ENCODE peak calls at places on chromosomes 13 and 19, in nine cellular contexts. Z, I, W, U, E, R, N, C and X are unnamed samples.
A peak's percentile ranks its signal among the peaks of the same experiment; 100 is the strongest.

GRCh38 chr19:50205681-50206138 is 2.3 kb downstream of the MYH14 start:
- DNase-seq in Z (no peak), I (no peak), U (no peak), C (peak; percentile 74), R (peak; percentile 72), W (peak; percentile 85), N (no peak), E (peak; percentile 84), X (no peak)

GRCh38 chr13:73173160-73173905 is 114.5 kb downstream of the KLF5 start:
- DNase-seq in R (no peak), U (no peak), Z (no peak), I (no peak), E (no peak), C (no peak), W (no peak), N (no peak), X (no peak)

GRCh38 chr13:48749144-48749543 is 95.4 kb downstream of the CYSLTR2 start:
- DNase-seq in I (peak; percentile 81), C (no peak), Z (peak; percentile 90), N (no peak), W (no peak), U (no peak), R (no peak), E (no peak), X (no peak)

GRCh38 chr19:34324320-34324719 is 40.7 kb upstream of the GPI start:
- DNase-seq in E (no peak), I (no peak), N (no peak), W (no peak), R (no peak), Z (no peak), U (no peak), C (no peak), X (no peak)

GRCh38 chr13:79384022-79384610 is 21.9 kb downstream of the RBM26 start:
- DNase-seq in W (no peak), E (no peak), I (no peak), Z (no peak), R (no peak), U (no peak), N (no peak), C (no peak), X (no peak)

GRCh38 chr13:41674246-41674645 is 216.9 kb downstream of the RGCC start:
- DNase-seq in C (no peak), E (no peak), I (no peak), R (no peak), N (no peak), W (no peak), U (no peak), Z (no peak), X (no peak)

GRCh38 chr19:47109541-47110375 is 3.8 kb downstream of the ZC3H4 start:
- DNase-seq in Z (peak; percentile 25), C (no peak), W (no peak), R (peak; percentile 52), E (no peak), U (no peak), I (peak; percentile 66), N (no peak), X (peak; percentile 57)

GRCh38 chr13:105979586-105979985 is 555.9 kb downstream of the EFNB2 start:
- DNase-seq in U (no peak), C (peak; percentile 38), Z (peak; percentile 30), I (peak; percentile 17), W (peak; percentile 45), R (no peak), N (no peak), E (no peak), X (no peak)

GRCh38 chr19:55042344-55042678 is 4.2 kb upstream of the GP6 start:
- DNase-seq in R (no peak), U (no peak), N (no peak), Z (no peak), E (no peak), I (no peak), C (no peak), W (no peak), X (no peak)

GRCh38 chr13:112776971-112777370 is 87.1 kb downstream of the ATP11A start:
- DNase-seq in I (no peak), C (no peak), Z (no peak), W (no peak), R (no peak), N (no peak), U (no peak), E (no peak), X (no peak)

GRCh38 chr19:47414469-47414868 is 4.9 kb downstream of the MEIS3 start:
- DNase-seq in N (no peak), I (no peak), R (peak; percentile 74), C (no peak), Z (no peak), E (no peak), U (no peak), W (no peak), X (no peak)

DNA sequence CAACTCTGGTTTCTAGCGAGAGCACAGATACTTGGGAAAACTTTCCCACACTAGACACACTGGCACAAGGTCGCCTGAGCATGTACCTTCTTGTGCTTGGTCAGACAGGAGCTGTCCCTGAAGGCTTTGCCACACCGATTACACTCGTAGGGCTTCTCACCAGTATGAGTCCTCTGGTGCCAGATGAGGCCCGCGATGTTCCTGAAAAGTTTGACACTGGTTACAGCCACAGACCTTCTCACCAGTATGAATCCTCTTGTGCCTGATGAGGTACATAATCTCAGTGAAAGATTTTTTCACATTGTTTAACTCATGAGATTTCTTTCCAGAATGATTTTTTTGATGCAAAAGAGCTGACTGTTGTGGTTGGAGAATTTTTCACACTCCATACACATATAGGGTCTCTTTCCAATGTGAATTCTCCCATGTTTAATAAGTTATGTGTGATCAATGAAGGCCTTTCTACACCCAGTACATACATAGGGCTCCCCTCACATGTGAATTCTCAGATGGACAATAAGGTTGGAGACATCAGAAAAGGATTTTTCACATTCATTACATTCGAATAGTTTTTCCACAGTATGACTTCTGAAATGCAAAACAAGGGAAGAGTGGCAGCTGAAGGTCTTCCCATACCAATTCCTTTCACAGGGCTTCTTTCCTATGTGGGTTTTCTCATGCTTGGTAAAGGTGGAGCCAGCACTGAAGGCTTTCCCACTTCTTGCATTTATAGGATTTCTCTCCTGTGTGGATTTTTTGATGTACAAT is 9.9 kb upstream of the ZSCAN18 start:
- DNase-seq in U (no peak), C (no peak), W (no peak), I (no peak), Z (no peak), N (no peak), E (no peak), R (no peak), X (no peak)
- H3K4me3 ChIP-seq in U (no peak overlapping the region), C (no peak overlapping the region), W (no peak overlapping the region), I (no peak overlapping the region), Z (no peak overlapping the region), N (no peak overlapping the region), E (no peak overlapping the region), R (no peak overlapping the region), X (no peak overlapping the region)

GRCh38 chr19:45798995-45799517 is 6.4 kb upstream of the DMWD start:
- DNase-seq in Z (peak; percentile 72), C (peak; percentile 67), W (peak; percentile 63), U (no peak), N (peak; percentile 23), E (no peak), R (peak; percentile 78), I (peak; percentile 80), X (peak; percentile 52)
- TF ChIP-seq CTCF in Z (peak; percentile 85), C (peak; percentile 87), W (peak; percentile 93), U (peak; percentile 93), N (peak; percentile 75), E (peak; percentile 92), R (peak; percentile 80), I (peak; percentile 85), X (peak; percentile 71)

DNA sequence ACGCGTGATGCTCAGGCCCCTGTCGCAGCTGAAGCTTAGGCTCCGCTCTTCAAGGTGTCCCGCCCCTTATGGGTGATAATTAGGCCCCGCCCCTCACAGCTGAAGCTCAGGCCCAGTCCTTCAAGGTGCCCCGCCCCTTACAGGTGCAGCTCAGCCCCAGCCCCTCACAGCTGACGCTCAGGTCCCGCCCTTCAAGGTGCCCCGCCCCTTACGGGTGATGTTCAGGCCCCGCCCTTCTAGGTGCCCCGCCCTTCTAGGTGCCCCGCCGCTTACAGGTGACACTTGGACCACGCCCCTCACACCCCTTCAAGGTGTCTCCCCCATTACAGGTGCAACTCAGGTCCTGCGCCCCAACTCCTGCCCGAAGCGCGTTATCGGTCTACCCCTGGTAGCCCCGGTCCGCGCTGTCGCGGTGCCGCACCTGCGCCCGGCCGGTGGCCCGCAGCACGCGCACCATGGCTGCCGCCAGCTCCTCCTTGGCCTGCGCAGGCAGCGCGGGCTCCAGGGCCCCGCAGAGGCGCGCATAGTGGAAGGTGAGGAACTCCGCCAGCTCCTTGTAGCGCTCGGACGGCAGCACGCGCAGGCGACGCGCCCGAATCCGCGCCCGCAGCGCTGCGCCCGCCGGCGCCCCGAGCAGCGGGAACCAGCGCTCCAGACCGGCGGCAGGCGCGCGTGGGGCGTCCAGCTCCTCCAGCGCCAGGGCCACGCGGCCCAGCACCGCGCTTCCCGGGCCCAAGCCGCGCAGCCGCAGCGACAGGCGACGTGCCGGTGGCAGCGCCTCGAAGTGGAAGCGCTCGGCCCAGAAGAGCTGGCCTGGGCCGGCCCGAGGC is 7.3 kb downstream of the RASAL3 start:
- DNase-seq in C (peak; percentile 48), I (no peak), E (no peak), Z (no peak), U (no peak), R (peak; percentile 99), W (no peak), N (no peak), X (no peak)
- H3K4me3 ChIP-seq in C (no peak overlapping the region), I (no peak overlapping the region), E (no peak overlapping the region), Z (no peak overlapping the region), U (peak overlapping the region; percentile 33), R (peak overlapping the region; percentile 68), W (peak overlapping the region; percentile 31), N (no peak overlapping the region), X (no peak overlapping the region)

DNA sequence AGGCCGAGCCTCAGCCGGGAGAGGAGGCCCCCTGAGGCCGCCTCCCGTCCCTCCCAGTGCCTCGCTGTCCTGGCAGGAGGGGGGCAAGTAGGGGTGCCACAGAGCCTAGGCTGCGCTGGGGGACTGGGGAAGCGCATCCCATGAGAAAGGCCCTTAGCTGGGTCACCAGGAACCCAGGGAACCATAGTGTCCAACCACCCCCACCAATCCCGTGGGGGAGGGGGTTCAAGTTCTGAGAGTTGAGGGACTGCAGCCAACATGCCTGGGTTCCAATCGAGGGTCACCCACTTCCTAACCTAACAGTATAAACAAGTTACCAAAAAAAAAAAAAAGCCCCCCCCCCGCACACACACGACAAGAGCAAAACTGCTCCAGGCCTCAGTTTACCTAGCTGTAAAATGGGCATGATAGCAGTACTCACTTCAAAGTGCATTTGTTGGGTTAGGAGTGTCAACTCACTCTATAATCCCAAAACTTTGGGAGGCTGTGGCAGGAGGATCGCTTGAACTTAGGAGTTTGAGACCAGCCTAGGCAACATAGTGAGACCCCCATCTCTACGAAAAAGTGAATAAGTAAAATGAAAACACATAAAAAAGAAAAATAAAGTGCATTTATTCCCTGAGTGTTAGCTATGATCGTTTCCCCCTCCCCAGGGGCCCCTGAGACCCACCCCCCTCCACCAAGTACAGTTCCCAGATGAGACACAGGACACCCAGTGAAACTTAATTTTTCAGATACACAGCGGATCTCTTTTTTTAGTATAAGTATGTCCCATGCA is 28.8 kb upstream of the NANOS3 start:
- DNase-seq in I (no peak), R (no peak), N (no peak), E (no peak), C (no peak), Z (no peak), U (no peak), W (no peak), X (no peak)
- TF ChIP-seq CTCF in I (no peak), R (no peak), N (no peak), E (no peak), C (no peak), Z (peak; percentile 21), U (no peak), W (no peak), X (no peak)